ENCODE peak calls at places on chromosomes 1 and 21, in six cellular contexts. O is NT2/D1; C is stimulated activated CD4-positive, alpha-beta T cell treated with anti-CD3 and anti-CD28 coated beads, Interleukin-12 subunit alpha, Interleukin-12 subunit beta, amount 100 ng/mL, for 48 hours; S is GM04503; W is activated T-cell treated with anti-CD3 and anti-CD28 coated beads, Interleukin-2, amount 50 U/mL, for 1 hour; Z is MV-4-11. J is an unnamed sample.

GRCh38 chr1:68313736-68314594 is 81.6 kb upstream of the WLS start:
- DNase-seq in O (no peak), C (no peak), S (no peak), W (no peak), Z (no peak), J (peak; percentile 60)

GRCh38 chr1:166944186-166944967 is 31.0 kb downstream of the ILDR2 start:
- DNase-seq in O (no peak), C (no peak), S (no peak), W (no peak), Z (no peak), J (no peak)

GRCh38 chr1:41313661-41314131 is 47.5 kb upstream of the FOXO6 start:
- DNase-seq in O (peak; percentile 68), C (no peak), S (no peak), W (no peak), Z (peak; percentile 24), J (peak; percentile 48)

GRCh38 chr1:245717611-245718010 is 562.8 kb downstream of the KIF26B start:
- DNase-seq in O (no peak), C (no peak), S (no peak), W (no peak), Z (no peak), J (no peak)

GRCh38 chr1:66788231-66788939 is 12.7 kb downstream of the INSL5 start:
- DNase-seq in O (no peak), C (peak; percentile 17), S (no peak), W (no peak), Z (no peak), J (no peak)

GRCh38 chr1:20380616-20381035 is 90.0 kb downstream of the VWA5B1 start:
- DNase-seq in O (no peak), C (no peak), S (peak; percentile 89), W (no peak), Z (peak; percentile 96), J (no peak)

GRCh38 chr1:150386546-150387080 is 22.7 kb downstream of the RPRD2 start:
- DNase-seq in O (no peak), C (no peak), S (no peak), W (no peak), Z (no peak), J (no peak)

GRCh38 chr1:92043621-92044020 is 13.8 kb downstream of the EPHX4 start:
- DNase-seq in O (no peak), C (no peak), S (no peak), W (no peak), Z (no peak), J (no peak)

GRCh38 chr1:20601123-20601825 is 12.4 kb downstream of the CDA start:
- DNase-seq in O (no peak), C (no peak), S (no peak), W (no peak), Z (no peak), J (no peak)

GRCh38 chr1:35278886-35279554 is 10.5 kb downstream of the ZMYM4 start:
- DNase-seq in O (no peak), C (no peak), S (peak; percentile 37), W (no peak), Z (peak; percentile 68), J (no peak)

GRCh38 chr1:156571959-156572662 is at the start of gene IQGAP3:
- DNase-seq in O (peak; percentile 81), C (peak; percentile 50), S (no peak), W (peak; percentile 72), Z (peak; percentile 74), J (peak; percentile 90)

GRCh38 chr1:188709146-188709545 is 1768.5 kb downstream of the BRINP3 start:
- DNase-seq in O (no peak), C (no peak), S (no peak), W (no peak), Z (no peak), J (no peak)

GRCh38 chr1:216883518-216883917 is 160.3 kb upstream of the ESRRG start:
- DNase-seq in O (no peak), C (no peak), S (no peak), W (no peak), Z (no peak), J (no peak)

GRCh38 chr1:51247499-51247898 is 11.4 kb downstream of the RNF11 start:
- DNase-seq in O (no peak), C (no peak), S (no peak), W (no peak), Z (no peak), J (no peak)

GRCh38 chr1:212434992-212435391 is 2.3 kb downstream of the NENF start:
- DNase-seq in O (no peak), C (no peak), S (no peak), W (no peak), Z (no peak), J (no peak)

GRCh38 chr1:66464802-66465201 is 69.2 kb upstream of the SGIP1 start:
- DNase-seq in O (no peak), C (no peak), S (peak; percentile 99), W (no peak), Z (peak; percentile 78), J (no peak)

GRCh38 chr1:83791821-83792437 is 207.0 kb downstream of the TTLL7 start:
- DNase-seq in O (no peak), C (no peak), S (peak; percentile 41), W (no peak), Z (no peak), J (no peak)

GRCh38 chr1:206469411-206469932 is 804 bp upstream of the IKBKE start:
- DNase-seq in O (no peak), C (no peak), S (no peak), W (peak; percentile 38), Z (no peak), J (no peak)

GRCh38 chr1:172966844-172967540 is 83.7 kb downstream of the TNFSF18 start:
- DNase-seq in O (no peak), C (no peak), S (no peak), W (no peak), Z (no peak), J (no peak)

GRCh38 chr1:9753121-9753531 is 70.6 kb downstream of the CLSTN1 start:
- DNase-seq in O (no peak), C (no peak), S (peak; percentile 15), W (no peak), Z (no peak), J (peak; percentile 43)

GRCh38 chr21:28436286-28436932 is 556.3 kb downstream of the LTN1 start:
- DNase-seq in O (peak; percentile 15), C (no peak), S (no peak), W (no peak), Z (no peak), J (no peak)

GRCh38 chr1:47963568-47963973 is 33.6 kb downstream of the TRABD2B start:
- DNase-seq in O (no peak), C (no peak), S (no peak), W (no peak), Z (no peak), J (no peak)

GRCh38 chr1:31980835-31981782 is 32.6 kb upstream of the KHDRBS1 start:
- DNase-seq in O (no peak), C (no peak), S (no peak), W (no peak), Z (peak; percentile 21), J (no peak)

GRCh38 chr1:243968413-243968812 is 82.7 kb upstream of the ZBTB18 start:
- DNase-seq in O (no peak), C (no peak), S (no peak), W (no peak), Z (no peak), J (no peak)

GRCh38 chr1:5465281-5465680 is 526.9 kb downstream of the NPHP4 start:
- DNase-seq in O (no peak), C (no peak), S (no peak), W (no peak), Z (no peak), J (no peak)

GRCh38 chr1:86419277-86419903 is 4.6 kb upstream of the CLCA2 start:
- DNase-seq in O (peak; percentile 39), C (no peak), S (no peak), W (peak; percentile 31), Z (peak; percentile 51), J (peak; percentile 48)

GRCh38 chr1:17125756-17126237 is 6.5 kb upstream of the PADI2 start:
- DNase-seq in O (peak; percentile 64), C (peak; percentile 71), S (no peak), W (peak; percentile 82), Z (peak; percentile 65), J (peak; percentile 90)

GRCh38 chr1:219916257-219916656 is 12.1 kb downstream of the SLC30A10 start:
- DNase-seq in O (no peak), C (no peak), S (no peak), W (no peak), Z (no peak), J (no peak)

GRCh38 chr1:177847843-177848242 is 122.0 kb downstream of the SEC16B start:
- DNase-seq in O (no peak), C (no peak), S (no peak), W (no peak), Z (no peak), J (no peak)

GRCh38 chr1:87878873-87879272 is 550.2 kb downstream of the LMO4 start:
- DNase-seq in O (no peak), C (no peak), S (no peak), W (no peak), Z (no peak), J (no peak)

GRCh38 chr1:209266590-209267172 is 316.8 kb upstream of the CAMK1G start:
- DNase-seq in O (no peak), C (no peak), S (no peak), W (no peak), Z (no peak), J (no peak)

J was measured in retina.